ENCODE peak calls at places on chromosomes 13 and 19, in four cellular contexts. M is fibroblast of lung, P is psoas muscle, Q is heart left ventricle. U is an unnamed sample.

GRCh38 chr19:48452656-48453480 is 2.5 kb upstream of the KCNJ14 start:
- DNase-seq in M (peak; percentile 11), P (no peak), Q (no peak), U (no peak)

GRCh38 chr13:20174656-20175405 is 14.0 kb upstream of the GJA3 start:
- DNase-seq in M (peak; percentile 99), P (peak; percentile 77), Q (peak; percentile 74), U (peak; percentile 20)

GRCh38 chr13:80217614-80218456 is 123.1 kb downstream of the SPRY2 start:
- DNase-seq in M (no peak), P (no peak), Q (no peak), U (no peak)

GRCh38 chr19:38369584-38369983 is 4.8 kb upstream of the PSMD8 start:
- DNase-seq in M (no peak), P (no peak), Q (no peak), U (no peak)

GRCh38 chr13:30730526-30730925 is 4.8 kb upstream of the ALOX5AP start:
- DNase-seq in M (no peak), P (no peak), Q (no peak), U (no peak)

GRCh38 chr13:20525601-20526544 is at the start of gene CRYL1:
- DNase-seq in M (peak; percentile 52), P (peak; percentile 83), Q (peak; percentile 86), U (peak; percentile 53)

GRCh38 chr19:17235618-17236413 is 9.8 kb downstream of the OCEL1 start:
- DNase-seq in M (peak; percentile 72), P (peak; percentile 74), Q (peak; percentile 84), U (peak; percentile 49)

GRCh38 chr13:65133094-65133493 is 2097.0 kb downstream of the PCDH9 start:
- DNase-seq in M (no peak), P (no peak), Q (no peak), U (no peak)

GRCh38 chr19:52748336-52748950 is 13.6 kb upstream of the ZNF611 start:
- DNase-seq in M (peak; percentile 65), P (peak; percentile 37), Q (no peak), U (no peak)

GRCh38 chr19:30069535-30070197 is 127.6 kb downstream of the URI1 start:
- DNase-seq in M (no peak), P (no peak), Q (no peak), U (no peak)

GRCh38 chr13:112840472-112841302 is 128.3 kb upstream of the MCF2L start:
- DNase-seq in M (no peak), P (no peak), Q (no peak), U (no peak)

GRCh38 chr19:49224856-49225255 is 67.3 kb downstream of the TRPM4 start:
- DNase-seq in M (peak; percentile 39), P (peak; percentile 37), Q (peak; percentile 41), U (no peak)

GRCh38 chr13:33348366-33348765 is 62.8 kb upstream of the STARD13 start:
- DNase-seq in M (peak; percentile 79), P (no peak), Q (no peak), U (no peak)

GRCh38 chr13:93227280-93227905 is 786 bp downstream of the GPC6 start:
- DNase-seq in M (peak; percentile 67), P (peak; percentile 34), Q (no peak), U (no peak)

GRCh38 chr13:114107686-114108081 is 24.7 kb downstream of the RASA3 start:
- DNase-seq in M (peak; percentile 92), P (peak; percentile 75), Q (peak; percentile 68), U (no peak)

DNA sequence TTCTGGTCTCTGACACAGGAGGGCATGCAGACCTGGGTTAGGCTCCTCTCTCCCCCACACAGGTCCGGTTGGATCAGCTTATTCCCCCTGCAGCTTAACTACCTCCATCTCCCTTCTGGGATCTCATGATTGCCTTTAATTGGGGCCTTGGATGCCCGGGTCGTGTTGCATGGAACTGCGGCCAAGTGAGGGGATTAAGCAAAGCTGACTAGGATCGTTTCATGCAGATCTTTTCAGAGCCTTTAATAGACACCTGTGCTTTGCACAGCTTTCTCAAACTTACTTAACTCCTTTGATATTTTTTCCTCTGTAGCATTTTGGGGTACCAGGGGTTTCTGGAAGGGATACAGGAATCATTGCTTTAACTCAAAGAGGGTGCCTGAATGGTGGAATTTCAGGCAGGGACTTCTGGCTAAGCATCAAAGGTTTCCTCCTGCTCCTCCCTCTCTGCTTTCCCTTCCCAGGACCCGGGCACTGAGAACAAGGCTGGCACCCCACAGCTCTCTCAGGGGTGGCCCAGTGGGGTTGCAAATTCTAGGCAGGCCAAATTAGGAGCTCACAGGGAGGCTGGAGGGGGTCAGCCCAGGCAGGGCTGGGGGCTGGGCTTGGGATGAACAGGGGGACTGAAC is 477 bp downstream of the NFILZ start:
- DNase-seq in M (no peak), P (no peak), Q (no peak), U (no peak)
- H3K27ac ChIP-seq in M (no peak overlapping the region), P (no peak overlapping the region), Q (no peak overlapping the region), U (no peak overlapping the region)

GRCh38 chr13:94351292-94352000 is 128.0 kb downstream of the DCT start:
- DNase-seq in M (peak; percentile 54), P (no peak), Q (no peak), U (no peak)
- H3K27ac ChIP-seq in M (peak overlapping the region; percentile 28), P (no peak overlapping the region), Q (no peak overlapping the region), U (no peak overlapping the region)

DNA sequence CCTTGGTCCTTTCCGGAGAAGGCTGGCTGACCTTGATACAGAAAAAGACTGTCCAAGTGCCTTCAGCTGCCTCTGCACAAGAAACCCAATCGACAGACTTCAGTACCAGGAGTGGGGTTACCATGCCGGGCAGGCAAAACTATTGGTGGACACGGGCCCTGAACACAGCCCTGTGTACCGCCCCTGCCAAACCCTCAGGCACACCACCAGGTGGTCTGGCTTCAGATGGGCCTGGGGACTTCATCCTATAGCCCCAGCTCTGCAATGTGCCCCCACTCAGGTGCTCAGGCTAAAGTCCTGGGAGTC is 17.5 kb downstream of the TCF3 start:
- DNase-seq in M (no peak), P (no peak), Q (no peak), U (no peak)
- H3K27ac ChIP-seq in M (no peak overlapping the region), P (no peak overlapping the region), Q (no peak overlapping the region), U (no peak overlapping the region)

DNA sequence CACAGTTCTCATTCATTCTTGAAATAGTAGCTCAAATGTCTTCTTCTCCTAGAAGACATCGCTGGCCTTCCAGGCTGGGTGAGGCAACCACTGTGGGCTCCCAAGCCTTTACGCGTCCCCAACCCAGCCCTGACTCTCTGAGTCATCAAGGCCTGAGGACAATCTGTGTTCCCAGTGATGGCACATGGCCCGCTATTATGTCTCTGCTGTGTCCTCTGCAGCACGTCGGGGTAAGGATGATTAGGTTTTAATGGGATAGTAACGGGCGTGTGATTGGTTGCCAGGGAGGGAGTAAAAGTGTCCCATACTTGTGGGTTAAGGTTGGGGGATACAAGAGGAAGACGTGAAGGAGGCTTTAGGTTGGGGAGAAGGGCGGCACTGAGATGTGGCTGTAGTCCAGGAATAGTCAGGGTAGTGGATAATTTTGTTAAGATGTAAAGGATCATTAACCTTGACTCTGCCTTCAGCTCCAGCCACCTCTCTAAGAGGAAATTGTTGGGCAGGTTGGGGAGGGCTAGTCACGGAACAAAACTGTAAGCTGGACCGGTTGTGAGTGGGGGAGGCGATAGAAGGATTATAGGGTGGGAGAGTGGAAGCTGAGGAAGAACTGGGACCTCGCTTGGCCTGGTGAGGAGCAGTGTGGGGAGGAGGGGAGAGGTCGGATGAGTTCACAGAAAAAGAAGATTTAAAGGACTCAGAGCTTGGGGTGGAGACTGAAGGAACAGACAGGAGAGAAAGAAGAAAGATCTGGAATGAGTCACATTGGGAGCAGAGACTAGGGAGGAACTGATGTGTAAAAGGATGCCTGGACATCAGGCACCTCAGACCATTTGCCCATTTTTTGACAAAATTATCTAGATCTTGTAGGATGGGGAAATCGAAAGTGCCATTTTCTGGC is 27.9 kb upstream of the IGFL1 start:
- DNase-seq in M (no peak), P (peak; percentile 28), Q (no peak), U (no peak)
- H3K27ac ChIP-seq in M (no peak overlapping the region), P (no peak overlapping the region), Q (no peak overlapping the region), U (no peak overlapping the region)

DNA sequence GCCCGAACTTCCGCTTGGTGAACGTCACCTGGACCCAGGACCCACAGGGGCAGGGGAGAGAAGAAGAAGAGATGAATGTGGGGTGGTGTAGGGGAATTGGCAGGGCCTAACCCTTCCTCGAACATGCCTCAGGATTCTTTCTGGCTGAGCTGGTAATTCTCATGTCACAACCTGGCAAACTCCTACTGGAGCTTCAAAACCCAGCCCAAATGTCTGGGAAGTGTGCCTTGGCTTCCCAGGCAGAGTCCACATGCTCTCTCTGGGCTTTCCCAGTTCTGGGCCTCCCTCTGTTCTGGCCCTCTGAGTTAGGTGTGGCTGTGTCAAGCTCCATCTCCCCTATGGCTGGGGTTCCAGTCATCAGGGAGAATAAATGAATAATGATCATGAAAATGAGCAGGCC is 11.1 kb upstream of the TMEM161A start:
- DNase-seq in M (no peak), P (no peak), Q (no peak), U (no peak)
- H3K27ac ChIP-seq in M (no peak overlapping the region), P (no peak overlapping the region), Q (no peak overlapping the region), U (no peak overlapping the region)

DNA sequence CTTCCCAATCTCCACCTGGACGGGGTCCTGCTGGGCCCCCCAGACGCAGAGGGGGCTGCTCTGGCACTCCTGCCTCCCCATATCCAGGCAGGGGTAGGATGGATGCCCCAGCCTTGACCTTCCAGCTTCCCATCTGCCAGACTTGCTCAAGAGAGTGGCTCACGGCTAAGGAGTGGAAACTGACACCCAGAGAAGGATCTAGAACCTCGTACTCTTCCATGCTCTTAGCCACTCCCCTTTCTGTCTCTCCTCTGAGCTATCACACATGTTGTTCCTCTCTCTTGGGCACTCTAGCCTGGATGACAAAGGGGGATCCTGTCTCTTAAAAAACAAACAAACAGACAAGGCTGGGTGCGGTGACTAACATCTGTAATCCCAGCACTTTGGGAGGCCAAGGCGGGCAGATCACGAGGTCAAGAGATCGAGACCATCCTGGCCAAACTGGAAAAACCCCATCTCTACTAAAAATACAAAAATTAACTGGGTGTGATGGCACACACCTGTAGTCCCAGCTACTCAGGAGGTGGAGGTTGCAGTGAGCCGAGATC is 12.2 kb upstream of the FUT5 start:
- DNase-seq in M (peak; percentile 37), P (no peak), Q (no peak), U (no peak)
- H3K27ac ChIP-seq in M (no peak overlapping the region), P (no peak overlapping the region), Q (no peak overlapping the region), U (no peak overlapping the region)